ENCODE peak calls at places on chromosomes 7 and 10, in seven cellular contexts. One of them, this sample, is unnamed.
A peak's percentile ranks its signal among the peaks of the same experiment; 100 is the strongest.

GRCh38 chr7:577971-578370 is 58.3 kb upstream of the PDGFA start:
- DNase-seq in hepatocyte: no peak
- DNase-seq in HuH-7: no peak
- DNase-seq in GM23248: no peak
- DNase-seq in stimulated activated effector memory CD8-positive, alpha-beta T cell treated with anti-CD3 and anti-CD28 coated beads, Interleukin-12 subunit alpha, Interleukin-12 subunit beta, amount 100 ng/mL, for 72 hours: no peak
- DNase-seq in LoVo: no peak
- DNase-seq in activated CD8-positive, alpha-beta memory T cell treated with anti-CD3 and anti-CD28 coated beads, Interleukin-2, amount 10 ng/mL, durations not matched to agents 7 days and 5 days: no peak
- DNase-seq in this sample: no peak

GRCh38 chr7:24152907-24153513 is 131.0 kb upstream of the NPY start:
- DNase-seq in hepatocyte: no peak
- DNase-seq in GM23248: no peak
- DNase-seq in LoVo: peak; percentile 11
- DNase-seq in stimulated activated effector memory CD8-positive, alpha-beta T cell treated with anti-CD3 and anti-CD28 coated beads, Interleukin-12 subunit alpha, Interleukin-12 subunit beta, amount 100 ng/mL, for 72 hours: no peak
- DNase-seq in HuH-7: no peak
- DNase-seq in activated CD8-positive, alpha-beta memory T cell treated with anti-CD3 and anti-CD28 coated beads, Interleukin-2, amount 10 ng/mL, durations not matched to agents 7 days and 5 days: no peak
- DNase-seq in this sample: no peak

GRCh38 chr7:42162560-42163325 is 74.3 kb downstream of the GLI3 start:
- DNase-seq in stimulated activated effector memory CD8-positive, alpha-beta T cell treated with anti-CD3 and anti-CD28 coated beads, Interleukin-12 subunit alpha, Interleukin-12 subunit beta, amount 100 ng/mL, for 72 hours: no peak
- DNase-seq in GM23248: no peak
- DNase-seq in activated CD8-positive, alpha-beta memory T cell treated with anti-CD3 and anti-CD28 coated beads, Interleukin-2, amount 10 ng/mL, durations not matched to agents 7 days and 5 days: no peak
- DNase-seq in HuH-7: no peak
- DNase-seq in hepatocyte: no peak
- DNase-seq in LoVo: no peak
- DNase-seq in this sample: no peak

GRCh38 chr7:6175642-6176041 is 96.8 kb downstream of the CYTH3 start:
- DNase-seq in activated CD8-positive, alpha-beta memory T cell treated with anti-CD3 and anti-CD28 coated beads, Interleukin-2, amount 10 ng/mL, durations not matched to agents 7 days and 5 days: no peak
- DNase-seq in hepatocyte: no peak
- DNase-seq in HuH-7: no peak
- DNase-seq in GM23248: peak; percentile 77
- DNase-seq in LoVo: no peak
- DNase-seq in stimulated activated effector memory CD8-positive, alpha-beta T cell treated with anti-CD3 and anti-CD28 coated beads, Interleukin-12 subunit alpha, Interleukin-12 subunit beta, amount 100 ng/mL, for 72 hours: no peak
- DNase-seq in this sample: peak; percentile 54

GRCh38 chr10:12042409-12042796 is 206 bp downstream of the UPF2 start:
- DNase-seq in activated CD8-positive, alpha-beta memory T cell treated with anti-CD3 and anti-CD28 coated beads, Interleukin-2, amount 10 ng/mL, durations not matched to agents 7 days and 5 days: peak; percentile 71
- DNase-seq in LoVo: no peak
- DNase-seq in stimulated activated effector memory CD8-positive, alpha-beta T cell treated with anti-CD3 and anti-CD28 coated beads, Interleukin-12 subunit alpha, Interleukin-12 subunit beta, amount 100 ng/mL, for 72 hours: no peak
- DNase-seq in hepatocyte: peak; percentile 59
- DNase-seq in HuH-7: no peak
- DNase-seq in GM23248: peak; percentile 65
- DNase-seq in this sample: peak; percentile 71

GRCh38 chr7:47088329-47089067 is 493.4 kb downstream of the TNS3 start:
- DNase-seq in LoVo: peak; percentile 79
- DNase-seq in GM23248: peak; percentile 85
- DNase-seq in activated CD8-positive, alpha-beta memory T cell treated with anti-CD3 and anti-CD28 coated beads, Interleukin-2, amount 10 ng/mL, durations not matched to agents 7 days and 5 days: no peak
- DNase-seq in hepatocyte: peak; percentile 82
- DNase-seq in stimulated activated effector memory CD8-positive, alpha-beta T cell treated with anti-CD3 and anti-CD28 coated beads, Interleukin-12 subunit alpha, Interleukin-12 subunit beta, amount 100 ng/mL, for 72 hours: no peak
- DNase-seq in HuH-7: peak; percentile 62
- DNase-seq in this sample: peak; percentile 84

GRCh38 chr10:122342293-122343134 is 32.0 kb upstream of the PLEKHA1 start:
- DNase-seq in HuH-7: peak; percentile 52
- DNase-seq in LoVo: peak; percentile 28
- DNase-seq in stimulated activated effector memory CD8-positive, alpha-beta T cell treated with anti-CD3 and anti-CD28 coated beads, Interleukin-12 subunit alpha, Interleukin-12 subunit beta, amount 100 ng/mL, for 72 hours: peak; percentile 33
- DNase-seq in GM23248: peak; percentile 72
- DNase-seq in activated CD8-positive, alpha-beta memory T cell treated with anti-CD3 and anti-CD28 coated beads, Interleukin-2, amount 10 ng/mL, durations not matched to agents 7 days and 5 days: peak; percentile 63
- DNase-seq in hepatocyte: peak; percentile 70
- DNase-seq in this sample: peak; percentile 77

GRCh38 chr10:71530781-71531180 is 134.1 kb downstream of the CDH23 start:
- DNase-seq in LoVo: no peak
- DNase-seq in HuH-7: no peak
- DNase-seq in GM23248: no peak
- DNase-seq in hepatocyte: no peak
- DNase-seq in activated CD8-positive, alpha-beta memory T cell treated with anti-CD3 and anti-CD28 coated beads, Interleukin-2, amount 10 ng/mL, durations not matched to agents 7 days and 5 days: no peak
- DNase-seq in stimulated activated effector memory CD8-positive, alpha-beta T cell treated with anti-CD3 and anti-CD28 coated beads, Interleukin-12 subunit alpha, Interleukin-12 subunit beta, amount 100 ng/mL, for 72 hours: no peak
- DNase-seq in this sample: no peak

GRCh38 chr10:76209135-76209534 is 777.7 kb downstream of the LRMDA start:
- DNase-seq in GM23248: peak; percentile 72
- DNase-seq in HuH-7: no peak
- DNase-seq in LoVo: no peak
- DNase-seq in hepatocyte: no peak
- DNase-seq in activated CD8-positive, alpha-beta memory T cell treated with anti-CD3 and anti-CD28 coated beads, Interleukin-2, amount 10 ng/mL, durations not matched to agents 7 days and 5 days: no peak
- DNase-seq in stimulated activated effector memory CD8-positive, alpha-beta T cell treated with anti-CD3 and anti-CD28 coated beads, Interleukin-12 subunit alpha, Interleukin-12 subunit beta, amount 100 ng/mL, for 72 hours: no peak
- DNase-seq in this sample: no peak

GRCh38 chr10:89207181-89207800 is at the start of gene CH25H:
- DNase-seq in activated CD8-positive, alpha-beta memory T cell treated with anti-CD3 and anti-CD28 coated beads, Interleukin-2, amount 10 ng/mL, durations not matched to agents 7 days and 5 days: peak; percentile 64
- DNase-seq in HuH-7: no peak
- DNase-seq in LoVo: peak; percentile 34
- DNase-seq in stimulated activated effector memory CD8-positive, alpha-beta T cell treated with anti-CD3 and anti-CD28 coated beads, Interleukin-12 subunit alpha, Interleukin-12 subunit beta, amount 100 ng/mL, for 72 hours: peak; percentile 17
- DNase-seq in hepatocyte: peak; percentile 78
- DNase-seq in GM23248: peak; percentile 96
- DNase-seq in this sample: peak; percentile 93

GRCh38 chr7:75921479-75921878 is 6.5 kb downstream of the POR start:
- DNase-seq in HuH-7: no peak
- DNase-seq in activated CD8-positive, alpha-beta memory T cell treated with anti-CD3 and anti-CD28 coated beads, Interleukin-2, amount 10 ng/mL, durations not matched to agents 7 days and 5 days: no peak
- DNase-seq in LoVo: no peak
- DNase-seq in stimulated activated effector memory CD8-positive, alpha-beta T cell treated with anti-CD3 and anti-CD28 coated beads, Interleukin-12 subunit alpha, Interleukin-12 subunit beta, amount 100 ng/mL, for 72 hours: no peak
- DNase-seq in hepatocyte: no peak
- DNase-seq in GM23248: no peak
- DNase-seq in this sample: no peak

GRCh38 chr7:104979167-104979841 is 34.7 kb upstream of the KMT2E start:
- DNase-seq in GM23248: peak; percentile 81
- DNase-seq in HuH-7: no peak
- DNase-seq in stimulated activated effector memory CD8-positive, alpha-beta T cell treated with anti-CD3 and anti-CD28 coated beads, Interleukin-12 subunit alpha, Interleukin-12 subunit beta, amount 100 ng/mL, for 72 hours: no peak
- DNase-seq in activated CD8-positive, alpha-beta memory T cell treated with anti-CD3 and anti-CD28 coated beads, Interleukin-2, amount 10 ng/mL, durations not matched to agents 7 days and 5 days: no peak
- DNase-seq in hepatocyte: peak; percentile 60
- DNase-seq in LoVo: no peak
- DNase-seq in this sample: peak; percentile 72

GRCh38 chr10:43226851-43227845 is 39.7 kb downstream of the RASGEF1A start:
- DNase-seq in hepatocyte: no peak
- DNase-seq in stimulated activated effector memory CD8-positive, alpha-beta T cell treated with anti-CD3 and anti-CD28 coated beads, Interleukin-12 subunit alpha, Interleukin-12 subunit beta, amount 100 ng/mL, for 72 hours: no peak
- DNase-seq in activated CD8-positive, alpha-beta memory T cell treated with anti-CD3 and anti-CD28 coated beads, Interleukin-2, amount 10 ng/mL, durations not matched to agents 7 days and 5 days: peak; percentile 38
- DNase-seq in HuH-7: no peak
- DNase-seq in LoVo: no peak
- DNase-seq in GM23248: no peak
- DNase-seq in this sample: peak; percentile 56

GRCh38 chr7:35380739-35381224 is 126.9 kb upstream of the TBX20 start:
- DNase-seq in hepatocyte: no peak
- DNase-seq in GM23248: peak; percentile 2
- DNase-seq in HuH-7: no peak
- DNase-seq in stimulated activated effector memory CD8-positive, alpha-beta T cell treated with anti-CD3 and anti-CD28 coated beads, Interleukin-12 subunit alpha, Interleukin-12 subunit beta, amount 100 ng/mL, for 72 hours: no peak
- DNase-seq in activated CD8-positive, alpha-beta memory T cell treated with anti-CD3 and anti-CD28 coated beads, Interleukin-2, amount 10 ng/mL, durations not matched to agents 7 days and 5 days: no peak
- DNase-seq in LoVo: no peak
- DNase-seq in this sample: no peak

GRCh38 chr10:21175797-21176196 is 278.7 kb upstream of the NEBL start:
- DNase-seq in stimulated activated effector memory CD8-positive, alpha-beta T cell treated with anti-CD3 and anti-CD28 coated beads, Interleukin-12 subunit alpha, Interleukin-12 subunit beta, amount 100 ng/mL, for 72 hours: no peak
- DNase-seq in activated CD8-positive, alpha-beta memory T cell treated with anti-CD3 and anti-CD28 coated beads, Interleukin-2, amount 10 ng/mL, durations not matched to agents 7 days and 5 days: no peak
- DNase-seq in hepatocyte: no peak
- DNase-seq in LoVo: no peak
- DNase-seq in HuH-7: no peak
- DNase-seq in GM23248: no peak
- DNase-seq in this sample: no peak

GRCh38 chr7:159192013-159192412 is 47.3 kb upstream of the VIPR2 start:
- DNase-seq in stimulated activated effector memory CD8-positive, alpha-beta T cell treated with anti-CD3 and anti-CD28 coated beads, Interleukin-12 subunit alpha, Interleukin-12 subunit beta, amount 100 ng/mL, for 72 hours: no peak
- DNase-seq in activated CD8-positive, alpha-beta memory T cell treated with anti-CD3 and anti-CD28 coated beads, Interleukin-2, amount 10 ng/mL, durations not matched to agents 7 days and 5 days: no peak
- DNase-seq in GM23248: no peak
- DNase-seq in HuH-7: no peak
- DNase-seq in LoVo: no peak
- DNase-seq in hepatocyte: no peak
- DNase-seq in this sample: no peak

GRCh38 chr10:14953452-14954000 is 370 bp downstream of the DCLRE1C start:
- DNase-seq in stimulated activated effector memory CD8-positive, alpha-beta T cell treated with anti-CD3 and anti-CD28 coated beads, Interleukin-12 subunit alpha, Interleukin-12 subunit beta, amount 100 ng/mL, for 72 hours: no peak
- DNase-seq in HuH-7: peak; percentile 50
- DNase-seq in LoVo: no peak
- DNase-seq in activated CD8-positive, alpha-beta memory T cell treated with anti-CD3 and anti-CD28 coated beads, Interleukin-2, amount 10 ng/mL, durations not matched to agents 7 days and 5 days: peak; percentile 57
- DNase-seq in GM23248: peak; percentile 83
- DNase-seq in hepatocyte: peak; percentile 63
- DNase-seq in this sample: peak; percentile 91

GRCh38 chr10:103175580-103176285 is 17.3 kb downstream of the NT5C2 start:
- DNase-seq in activated CD8-positive, alpha-beta memory T cell treated with anti-CD3 and anti-CD28 coated beads, Interleukin-2, amount 10 ng/mL, durations not matched to agents 7 days and 5 days: no peak
- DNase-seq in stimulated activated effector memory CD8-positive, alpha-beta T cell treated with anti-CD3 and anti-CD28 coated beads, Interleukin-12 subunit alpha, Interleukin-12 subunit beta, amount 100 ng/mL, for 72 hours: no peak
- DNase-seq in LoVo: no peak
- DNase-seq in HuH-7: no peak
- DNase-seq in hepatocyte: no peak
- DNase-seq in GM23248: no peak
- DNase-seq in this sample: no peak

GRCh38 chr10:84197643-84198042 is 3.3 kb downstream of the CDHR1 start:
- DNase-seq in stimulated activated effector memory CD8-positive, alpha-beta T cell treated with anti-CD3 and anti-CD28 coated beads, Interleukin-12 subunit alpha, Interleukin-12 subunit beta, amount 100 ng/mL, for 72 hours: no peak
- DNase-seq in LoVo: no peak
- DNase-seq in activated CD8-positive, alpha-beta memory T cell treated with anti-CD3 and anti-CD28 coated beads, Interleukin-2, amount 10 ng/mL, durations not matched to agents 7 days and 5 days: no peak
- DNase-seq in HuH-7: no peak
- DNase-seq in GM23248: no peak
- DNase-seq in hepatocyte: no peak
- DNase-seq in this sample: no peak

GRCh38 chr10:16799621-16800020 is 17.6 kb downstream of the RSU1 start:
- DNase-seq in stimulated activated effector memory CD8-positive, alpha-beta T cell treated with anti-CD3 and anti-CD28 coated beads, Interleukin-12 subunit alpha, Interleukin-12 subunit beta, amount 100 ng/mL, for 72 hours: no peak
- DNase-seq in LoVo: no peak
- DNase-seq in GM23248: no peak
- DNase-seq in activated CD8-positive, alpha-beta memory T cell treated with anti-CD3 and anti-CD28 coated beads, Interleukin-2, amount 10 ng/mL, durations not matched to agents 7 days and 5 days: no peak
- DNase-seq in HuH-7: no peak
- DNase-seq in hepatocyte: no peak
- DNase-seq in this sample: no peak

GRCh38 chr7:29035044-29035740 is 77.1 kb upstream of the TRIL start:
- DNase-seq in HuH-7: no peak
- DNase-seq in hepatocyte: no peak
- DNase-seq in GM23248: peak; percentile 94
- DNase-seq in LoVo: peak; percentile 44
- DNase-seq in stimulated activated effector memory CD8-positive, alpha-beta T cell treated with anti-CD3 and anti-CD28 coated beads, Interleukin-12 subunit alpha, Interleukin-12 subunit beta, amount 100 ng/mL, for 72 hours: no peak
- DNase-seq in activated CD8-positive, alpha-beta memory T cell treated with anti-CD3 and anti-CD28 coated beads, Interleukin-2, amount 10 ng/mL, durations not matched to agents 7 days and 5 days: peak; percentile 63
- DNase-seq in this sample: peak; percentile 91

GRCh38 chr7:25132430-25132829 is 7.4 kb upstream of the CYCS start:
- DNase-seq in stimulated activated effector memory CD8-positive, alpha-beta T cell treated with anti-CD3 and anti-CD28 coated beads, Interleukin-12 subunit alpha, Interleukin-12 subunit beta, amount 100 ng/mL, for 72 hours: no peak
- DNase-seq in LoVo: no peak
- DNase-seq in HuH-7: no peak
- DNase-seq in activated CD8-positive, alpha-beta memory T cell treated with anti-CD3 and anti-CD28 coated beads, Interleukin-2, amount 10 ng/mL, durations not matched to agents 7 days and 5 days: no peak
- DNase-seq in hepatocyte: no peak
- DNase-seq in GM23248: no peak
- DNase-seq in this sample: no peak

GRCh38 chr10:3672220-3672619 is 112.8 kb downstream of the KLF6 start:
- DNase-seq in GM23248: peak; percentile 25
- DNase-seq in hepatocyte: no peak
- DNase-seq in HuH-7: no peak
- DNase-seq in stimulated activated effector memory CD8-positive, alpha-beta T cell treated with anti-CD3 and anti-CD28 coated beads, Interleukin-12 subunit alpha, Interleukin-12 subunit beta, amount 100 ng/mL, for 72 hours: no peak
- DNase-seq in activated CD8-positive, alpha-beta memory T cell treated with anti-CD3 and anti-CD28 coated beads, Interleukin-2, amount 10 ng/mL, durations not matched to agents 7 days and 5 days: no peak
- DNase-seq in LoVo: no peak
- DNase-seq in this sample: peak; percentile 89

GRCh38 chr7:140045697-140046096 is 17.1 kb downstream of the PARP12 start:
- DNase-seq in HuH-7: no peak
- DNase-seq in GM23248: no peak
- DNase-seq in LoVo: no peak
- DNase-seq in hepatocyte: no peak
- DNase-seq in activated CD8-positive, alpha-beta memory T cell treated with anti-CD3 and anti-CD28 coated beads, Interleukin-2, amount 10 ng/mL, durations not matched to agents 7 days and 5 days: no peak
- DNase-seq in stimulated activated effector memory CD8-positive, alpha-beta T cell treated with anti-CD3 and anti-CD28 coated beads, Interleukin-12 subunit alpha, Interleukin-12 subunit beta, amount 100 ng/mL, for 72 hours: no peak
- DNase-seq in this sample: no peak

GRCh38 chr7:74240482-74240881 is 13.7 kb downstream of the RFC2 start:
- DNase-seq in LoVo: no peak
- DNase-seq in hepatocyte: peak; percentile 47
- DNase-seq in HuH-7: no peak
- DNase-seq in activated CD8-positive, alpha-beta memory T cell treated with anti-CD3 and anti-CD28 coated beads, Interleukin-2, amount 10 ng/mL, durations not matched to agents 7 days and 5 days: no peak
- DNase-seq in stimulated activated effector memory CD8-positive, alpha-beta T cell treated with anti-CD3 and anti-CD28 coated beads, Interleukin-12 subunit alpha, Interleukin-12 subunit beta, amount 100 ng/mL, for 72 hours: no peak
- DNase-seq in GM23248: no peak
- DNase-seq in this sample: no peak

GRCh38 chr10:20536381-20536780 is 360.7 kb downstream of the NEBL start:
- DNase-seq in hepatocyte: no peak
- DNase-seq in LoVo: no peak
- DNase-seq in HuH-7: no peak
- DNase-seq in stimulated activated effector memory CD8-positive, alpha-beta T cell treated with anti-CD3 and anti-CD28 coated beads, Interleukin-12 subunit alpha, Interleukin-12 subunit beta, amount 100 ng/mL, for 72 hours: no peak
- DNase-seq in activated CD8-positive, alpha-beta memory T cell treated with anti-CD3 and anti-CD28 coated beads, Interleukin-2, amount 10 ng/mL, durations not matched to agents 7 days and 5 days: no peak
- DNase-seq in GM23248: no peak
- DNase-seq in this sample: no peak

GRCh38 chr10:97013983-97014382 is 171.8 kb downstream of the SLIT1 start:
- DNase-seq in GM23248: no peak
- DNase-seq in HuH-7: no peak
- DNase-seq in LoVo: no peak
- DNase-seq in activated CD8-positive, alpha-beta memory T cell treated with anti-CD3 and anti-CD28 coated beads, Interleukin-2, amount 10 ng/mL, durations not matched to agents 7 days and 5 days: no peak
- DNase-seq in hepatocyte: no peak
- DNase-seq in stimulated activated effector memory CD8-positive, alpha-beta T cell treated with anti-CD3 and anti-CD28 coated beads, Interleukin-12 subunit alpha, Interleukin-12 subunit beta, amount 100 ng/mL, for 72 hours: no peak
- DNase-seq in this sample: peak; percentile 50

GRCh38 chr7:128879939-128880746 is 17.5 kb downstream of the ATP6V1F start:
- DNase-seq in stimulated activated effector memory CD8-positive, alpha-beta T cell treated with anti-CD3 and anti-CD28 coated beads, Interleukin-12 subunit alpha, Interleukin-12 subunit beta, amount 100 ng/mL, for 72 hours: no peak
- DNase-seq in GM23248: peak; percentile 85
- DNase-seq in LoVo: peak; percentile 45
- DNase-seq in activated CD8-positive, alpha-beta memory T cell treated with anti-CD3 and anti-CD28 coated beads, Interleukin-2, amount 10 ng/mL, durations not matched to agents 7 days and 5 days: no peak
- DNase-seq in HuH-7: peak; percentile 99
- DNase-seq in hepatocyte: peak; percentile 82
- DNase-seq in this sample: peak; percentile 99

GRCh38 chr7:43784030-43785001 is 25.8 kb downstream of the BLVRA start:
- DNase-seq in HuH-7: no peak
- DNase-seq in GM23248: peak; percentile 31
- DNase-seq in LoVo: no peak
- DNase-seq in hepatocyte: no peak
- DNase-seq in stimulated activated effector memory CD8-positive, alpha-beta T cell treated with anti-CD3 and anti-CD28 coated beads, Interleukin-12 subunit alpha, Interleukin-12 subunit beta, amount 100 ng/mL, for 72 hours: no peak
- DNase-seq in activated CD8-positive, alpha-beta memory T cell treated with anti-CD3 and anti-CD28 coated beads, Interleukin-2, amount 10 ng/mL, durations not matched to agents 7 days and 5 days: peak; percentile 71
- DNase-seq in this sample: no peak

GRCh38 chr7:51376420-51377092 is 59.9 kb upstream of the COBL start:
- DNase-seq in hepatocyte: peak; percentile 66
- DNase-seq in LoVo: peak; percentile 81
- DNase-seq in activated CD8-positive, alpha-beta memory T cell treated with anti-CD3 and anti-CD28 coated beads, Interleukin-2, amount 10 ng/mL, durations not matched to agents 7 days and 5 days: no peak
- DNase-seq in HuH-7: no peak
- DNase-seq in stimulated activated effector memory CD8-positive, alpha-beta T cell treated with anti-CD3 and anti-CD28 coated beads, Interleukin-12 subunit alpha, Interleukin-12 subunit beta, amount 100 ng/mL, for 72 hours: no peak
- DNase-seq in GM23248: peak; percentile 17
- DNase-seq in this sample: no peak

GRCh38 chr10:89985446-89985845 is 284.1 kb downstream of the KIF20B start:
- DNase-seq in hepatocyte: no peak
- DNase-seq in activated CD8-positive, alpha-beta memory T cell treated with anti-CD3 and anti-CD28 coated beads, Interleukin-2, amount 10 ng/mL, durations not matched to agents 7 days and 5 days: no peak
- DNase-seq in HuH-7: no peak
- DNase-seq in stimulated activated effector memory CD8-positive, alpha-beta T cell treated with anti-CD3 and anti-CD28 coated beads, Interleukin-12 subunit alpha, Interleukin-12 subunit beta, amount 100 ng/mL, for 72 hours: no peak
- DNase-seq in GM23248: no peak
- DNase-seq in LoVo: no peak
- DNase-seq in this sample: no peak

GRCh38 chr7:47415289-47416212 is 166.4 kb downstream of the TNS3 start:
- DNase-seq in stimulated activated effector memory CD8-positive, alpha-beta T cell treated with anti-CD3 and anti-CD28 coated beads, Interleukin-12 subunit alpha, Interleukin-12 subunit beta, amount 100 ng/mL, for 72 hours: no peak
- DNase-seq in LoVo: no peak
- DNase-seq in GM23248: no peak
- DNase-seq in activated CD8-positive, alpha-beta memory T cell treated with anti-CD3 and anti-CD28 coated beads, Interleukin-2, amount 10 ng/mL, durations not matched to agents 7 days and 5 days: no peak
- DNase-seq in HuH-7: no peak
- DNase-seq in hepatocyte: no peak
- DNase-seq in this sample: no peak

GRCh38 chr10:117364121-117364960 is 10.9 kb downstream of the PDZD8 start:
- DNase-seq in activated CD8-positive, alpha-beta memory T cell treated with anti-CD3 and anti-CD28 coated beads, Interleukin-2, amount 10 ng/mL, durations not matched to agents 7 days and 5 days: no peak
- DNase-seq in GM23248: no peak
- DNase-seq in hepatocyte: no peak
- DNase-seq in stimulated activated effector memory CD8-positive, alpha-beta T cell treated with anti-CD3 and anti-CD28 coated beads, Interleukin-12 subunit alpha, Interleukin-12 subunit beta, amount 100 ng/mL, for 72 hours: no peak
- DNase-seq in LoVo: no peak
- DNase-seq in HuH-7: no peak
- DNase-seq in this sample: no peak